ENCODE peak calls at places on chromosomes 11 and 22, in eight cellular contexts. I is heart left ventricle, L is stomach, C is OCI-LY7, O is neural crest cell, K is fibroblast of mammary gland, S is foreskin fibroblast, R is upper lobe of left lung. W is an unnamed sample.

GRCh38 chr11:72972541-72973128 is 158.4 kb downstream of the ATG16L2 start:
- DNase-seq in I (no peak), L (no peak), C (no peak), O (no peak), K (peak), S (peak), R (no peak), W (peak)

GRCh38 chr22:17777005-17777716 is 2.9 kb upstream of the BID start:
- DNase-seq in I (peak), L (peak), C (peak), O (no peak), K (no peak), S (no peak), R (peak), W (no peak)

GRCh38 chr11:27838674-27839073 is 138.4 kb upstream of the BDNF start:
- DNase-seq in I (no peak), L (no peak), C (no peak), O (no peak), K (no peak), S (no peak), R (no peak), W (no peak)

GRCh38 chr11:68855205-68855978 is 13.7 kb upstream of the CPT1A start:
- DNase-seq in I (peak), L (no peak), C (no peak), O (no peak), K (peak), S (peak), R (peak), W (peak)

GRCh38 chr11:27703453-27703852 is 3.2 kb upstream of the BDNF start:
- DNase-seq in I (no peak), L (no peak), C (no peak), O (no peak), K (peak), S (peak), R (no peak), W (peak)

GRCh38 chr11:67281552-67282150 is 7.5 kb upstream of the ANKRD13D start:
- DNase-seq in I (peak), L (no peak), C (no peak), O (no peak), K (no peak), S (no peak), R (peak), W (no peak)

GRCh38 chr11:100830295-100830694 is 143.2 kb downstream of the ARHGAP42 start:
- DNase-seq in I (no peak), L (peak), C (no peak), O (no peak), K (peak), S (peak), R (no peak), W (no peak)

GRCh38 chr22:43110444-43110926 is at the start of gene BIK:
- DNase-seq in I (peak), L (peak), C (peak), O (peak), K (peak), S (peak), R (peak), W (no peak)

GRCh38 chr11:36361901-36362391 is 65.9 kb downstream of the PRR5L start:
- DNase-seq in I (peak), L (no peak), C (no peak), O (no peak), K (peak), S (peak), R (no peak), W (peak)

GRCh38 chr11:14764213-14764898 is 120.8 kb downstream of the PDE3B start:
- DNase-seq in I (no peak), L (no peak), C (no peak), O (no peak), K (no peak), S (no peak), R (no peak), W (no peak)

GRCh38 chr22:39110631-39111561 is 13.9 kb downstream of the APOBEC3H start:
- DNase-seq in I (no peak), L (no peak), C (peak), O (no peak), K (no peak), S (no peak), R (no peak), W (no peak)

GRCh38 chr11:83147895-83148294 is 9.0 kb upstream of the PCF11 start:
- DNase-seq in I (no peak), L (no peak), C (no peak), O (no peak), K (peak), S (no peak), R (no peak), W (no peak)

GRCh38 chr11:116510886-116511650 is 261.7 kb downstream of the BUD13 start:
- DNase-seq in I (no peak), L (no peak), C (no peak), O (no peak), K (no peak), S (no peak), R (peak), W (no peak)

GRCh38 chr11:10982695-10983492 is 125.0 kb upstream of the ZBED5 start:
- DNase-seq in I (no peak), L (no peak), C (no peak), O (no peak), K (peak), S (peak), R (no peak), W (no peak)

GRCh38 chr22:41482319-41482935 is 13.5 kb downstream of the ACO2 start:
- DNase-seq in I (no peak), L (no peak), C (peak), O (no peak), K (peak), S (peak), R (no peak), W (peak)

GRCh38 chr11:116276051-116277044 is 496.4 kb downstream of the BUD13 start:
- DNase-seq in I (peak), L (peak), C (peak), O (peak), K (peak), S (no peak), R (peak), W (no peak)

GRCh38 chr22:18021431-18021830 is 2.9 kb downstream of the MICAL3 start:
- DNase-seq in I (no peak), L (no peak), C (no peak), O (no peak), K (no peak), S (no peak), R (no peak), W (no peak)

GRCh38 chr11:59990421-59990820 is 26.6 kb upstream of the OOSP4B start:
- DNase-seq in I (no peak), L (no peak), C (no peak), O (no peak), K (no peak), S (no peak), R (no peak), W (no peak)

GRCh38 chr11:73330569-73331093 is 22.6 kb downstream of the ARHGEF17 start:
- DNase-seq in I (no peak), L (no peak), C (no peak), O (no peak), K (peak), S (peak), R (no peak), W (peak)

GRCh38 chr11:65530157-65530496 is 5.2 kb downstream of the SCYL1 start:
- DNase-seq in I (no peak), L (no peak), C (peak), O (no peak), K (no peak), S (no peak), R (no peak), W (no peak)

GRCh38 chr22:42757475-42757874 is 36.8 kb upstream of the A4GALT start:
- DNase-seq in I (no peak), L (no peak), C (no peak), O (no peak), K (no peak), S (peak), R (no peak), W (no peak)

GRCh38 chr22:35915477-35916013 is 113.1 kb downstream of the RBFOX2 start:
- DNase-seq in I (no peak), L (no peak), C (no peak), O (no peak), K (peak), S (peak), R (no peak), W (peak)

GRCh38 chr11:65489706-65490310 is 9.0 kb upstream of the MALAT1 start:
- DNase-seq in I (no peak), L (peak), C (no peak), O (no peak), K (peak), S (peak), R (no peak), W (peak)

GRCh38 chr22:25754527-25755202 is 12.7 kb downstream of the MYO18B start:
- DNase-seq in I (peak), L (no peak), C (no peak), O (no peak), K (peak), S (peak), R (peak), W (no peak)

GRCh38 chr22:48942698-48943566 is 884.7 kb downstream of the BRD1 start:
- DNase-seq in I (no peak), L (peak), C (no peak), O (no peak), K (no peak), S (no peak), R (peak), W (no peak)

GRCh38 chr22:30312053-30312452 is 14.7 kb downstream of the TBC1D10A start:
- DNase-seq in I (no peak), L (no peak), C (no peak), O (no peak), K (peak), S (peak), R (no peak), W (peak)

GRCh38 chr22:37636186-37636948 is 3.1 kb upstream of the SH3BP1 start:
- DNase-seq in I (no peak), L (peak), C (no peak), O (no peak), K (peak), S (peak), R (no peak), W (peak)
- TF ChIP-seq CTCF in I (no peak), L (no peak), C (peak), O (no peak), K (peak), S (peak), R (peak), W (peak)

GRCh38 chr11:46521947-46522681 is 71.7 kb downstream of the AMBRA1 start:
- DNase-seq in I (no peak), L (no peak), C (no peak), O (no peak), K (peak), S (peak), R (no peak), W (peak)
- TF ChIP-seq CTCF in I (no peak), L (no peak), C (peak), O (peak), K (peak), S (peak), R (no peak), W (peak)

GRCh38 chr11:132992838-132993680 is 539.2 kb downstream of the OPCML start:
- DNase-seq in I (no peak), L (no peak), C (no peak), O (no peak), K (no peak), S (peak), R (no peak), W (peak)
- TF ChIP-seq CTCF in I (no peak), L (no peak), C (no peak), O (no peak), K (no peak), S (peak), R (no peak), W (peak)

GRCh38 chr11:124642628-124643027 is 20.0 kb downstream of the TBRG1 start:
- DNase-seq in I (no peak), L (no peak), C (no peak), O (no peak), K (no peak), S (no peak), R (no peak), W (no peak)

GRCh38 chr11:124638500-124638899 is 15.8 kb downstream of the TBRG1 start:
- DNase-seq in I (no peak), L (no peak), C (no peak), O (no peak), K (no peak), S (no peak), R (no peak), W (no peak)

GRCh38 chr11:124643605-124644425 is 21.2 kb downstream of the TBRG1 start:
- DNase-seq in I (no peak), L (no peak), C (no peak), O (no peak), K (peak), S (peak), R (no peak), W (peak)

GRCh38 chr11:124643042-124643604 is 20.5 kb downstream of the TBRG1 start:
- DNase-seq in I (no peak), L (no peak), C (no peak), O (no peak), K (no peak), S (no peak), R (no peak), W (no peak)

GRCh38 chr11:124640660-124641059 is 18.0 kb downstream of the TBRG1 start:
- DNase-seq in I (no peak), L (no peak), C (no peak), O (no peak), K (peak), S (peak), R (no peak), W (no peak)
- TF ChIP-seq CTCF in I (no peak), L (no peak), C (no peak), O (no peak), K (no peak), S (no peak), R (no peak), W (no peak)

GRCh38 chr11:8754241-8754640 is 71.6 kb downstream of the RPL27A start:
- DNase-seq in I (no peak), L (no peak), C (no peak), O (no peak), K (peak), S (peak), R (no peak), W (no peak)
- TF ChIP-seq CTCF in I (no peak), L (no peak), C (no peak), O (peak), K (peak), S (peak), R (peak), W (peak)

GRCh38 chr11:106187860-106188456 is 110.5 kb downstream of the AASDHPPT start:
- DNase-seq in I (no peak), L (no peak), C (no peak), O (no peak), K (peak), S (no peak), R (no peak), W (no peak)
- TF ChIP-seq CTCF in I (no peak), L (no peak), C (no peak), O (no peak), K (no peak), S (no peak), R (no peak), W (no peak)

GRCh38 chr11:13008625-13009475 is at the start of gene RASSF10:
- DNase-seq in I (peak), L (peak), C (no peak), O (peak), K (no peak), S (peak), R (peak), W (no peak)

GRCh38 chr11:13009921-13010736 is 1.0 kb downstream of the RASSF10 start:
- DNase-seq in I (no peak), L (peak), C (no peak), O (peak), K (peak), S (peak), R (peak), W (no peak)

GRCh38 chr11:13010737-13011342 is 1.7 kb downstream of the RASSF10 start:
- DNase-seq in I (no peak), L (peak), C (no peak), O (peak), K (no peak), S (peak), R (peak), W (no peak)

GRCh38 chr11:13007702-13008435 is 1.2 kb upstream of the RASSF10 start:
- DNase-seq in I (no peak), L (peak), C (no peak), O (no peak), K (no peak), S (no peak), R (no peak), W (no peak)

DNA sequence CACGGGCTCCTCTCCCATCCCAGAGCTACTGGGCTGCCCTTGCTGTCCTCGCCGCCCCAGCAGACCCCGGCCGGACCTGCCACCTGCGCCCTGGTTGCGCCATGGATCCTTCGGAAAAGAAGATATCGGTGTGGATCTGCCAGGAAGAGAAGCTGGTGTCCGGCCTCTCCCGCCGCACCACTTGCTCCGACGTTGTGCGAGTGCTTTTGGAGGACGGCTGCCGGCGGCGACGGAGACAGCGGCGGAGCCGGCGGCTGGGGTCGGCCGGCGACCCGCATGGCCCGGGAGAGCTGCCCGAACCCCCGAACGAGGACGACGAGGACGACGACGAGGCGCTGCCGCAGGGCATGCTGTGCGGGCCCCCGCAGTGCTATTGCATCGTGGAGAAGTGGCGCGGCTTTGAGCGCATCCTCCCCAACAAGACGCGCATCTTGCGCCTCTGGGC is 382 bp downstream of the RASSF10 start:
- DNase-seq in I (no peak), L (no peak), C (no peak), O (no peak), K (no peak), S (peak), R (no peak), W (no peak)
- TF ChIP-seq CTCF in I (no peak), L (no peak), C (no peak), O (no peak), K (no peak), S (no peak), R (no peak), W (no peak)

GRCh38 chr22:28013611-28014010 is 94.6 kb upstream of the PITPNB start:
- DNase-seq in I (no peak), L (no peak), C (no peak), O (no peak), K (no peak), S (no peak), R (no peak), W (no peak)
- TF ChIP-seq CTCF in I (no peak), L (no peak), C (no peak), O (no peak), K (no peak), S (no peak), R (no peak), W (no peak)

GRCh38 chr11:17930544-17931144 is 82.2 kb downstream of the SERGEF start:
- DNase-seq in I (no peak), L (no peak), C (no peak), O (no peak), K (no peak), S (no peak), R (no peak), W (no peak)
- TF ChIP-seq CTCF in I (no peak), L (no peak), C (peak), O (no peak), K (no peak), S (no peak), R (no peak), W (peak)